ENCODE peak calls at places on chromosome 18, in eight cellular contexts. One of them, this sample, is unnamed.
A peak's percentile ranks its signal among the peaks of the same experiment; 100 is the strongest.

GRCh38 chr18:31039426-31039825 is 3.1 kb downstream of the DSC3 start:
- DNase-seq in SK-N-SH: no peak
- DNase-seq in psoas muscle: no peak
- DNase-seq in HCT116: no peak
- DNase-seq in RWPE2: no peak
- DNase-seq in esophagus squamous epithelium: no peak
- DNase-seq in CD8-positive, alpha-beta memory T cell: no peak
- DNase-seq in Karpas-422: no peak
- DNase-seq in this sample: no peak

GRCh38 chr18:59674534-59674933 is 22.7 kb downstream of the CCBE1 start:
- DNase-seq in SK-N-SH: no peak
- DNase-seq in psoas muscle: no peak
- DNase-seq in HCT116: no peak
- DNase-seq in RWPE2: no peak
- DNase-seq in esophagus squamous epithelium: no peak
- DNase-seq in CD8-positive, alpha-beta memory T cell: no peak
- DNase-seq in Karpas-422: no peak
- DNase-seq in this sample: no peak

GRCh38 chr18:22552899-22553460 is 135.3 kb upstream of the CTAGE1 start:
- DNase-seq in SK-N-SH: no peak
- DNase-seq in psoas muscle: no peak
- DNase-seq in HCT116: no peak
- DNase-seq in RWPE2: no peak
- DNase-seq in esophagus squamous epithelium: no peak
- DNase-seq in CD8-positive, alpha-beta memory T cell: no peak
- DNase-seq in Karpas-422: no peak
- DNase-seq in this sample: no peak

GRCh38 chr18:39871976-39872375 is 2083.1 kb upstream of the PIK3C3 start:
- DNase-seq in SK-N-SH: no peak
- DNase-seq in psoas muscle: no peak
- DNase-seq in HCT116: no peak
- DNase-seq in RWPE2: no peak
- DNase-seq in esophagus squamous epithelium: no peak
- DNase-seq in CD8-positive, alpha-beta memory T cell: no peak
- DNase-seq in Karpas-422: no peak
- DNase-seq in this sample: no peak

GRCh38 chr18:41752826-41753225 is 202.2 kb upstream of the PIK3C3 start:
- DNase-seq in SK-N-SH: no peak
- DNase-seq in psoas muscle: no peak
- DNase-seq in HCT116: no peak
- DNase-seq in RWPE2: no peak
- DNase-seq in esophagus squamous epithelium: no peak
- DNase-seq in CD8-positive, alpha-beta memory T cell: no peak
- DNase-seq in Karpas-422: no peak
- DNase-seq in this sample: no peak

GRCh38 chr18:73980289-73980979 is 167.2 kb downstream of the FBXO15 start:
- DNase-seq in SK-N-SH: peak; percentile 25
- DNase-seq in psoas muscle: no peak
- DNase-seq in HCT116: peak; percentile 4
- DNase-seq in RWPE2: no peak
- DNase-seq in esophagus squamous epithelium: no peak
- DNase-seq in CD8-positive, alpha-beta memory T cell: no peak
- DNase-seq in Karpas-422: no peak
- DNase-seq in this sample: no peak

GRCh38 chr18:10660485-10660884 is 134.7 kb downstream of the NAPG start:
- DNase-seq in SK-N-SH: no peak
- DNase-seq in psoas muscle: peak; percentile 35
- DNase-seq in HCT116: no peak
- DNase-seq in RWPE2: no peak
- DNase-seq in esophagus squamous epithelium: no peak
- DNase-seq in CD8-positive, alpha-beta memory T cell: no peak
- DNase-seq in Karpas-422: peak; percentile 72
- DNase-seq in this sample: no peak

GRCh38 chr18:58298251-58299134 is 254.5 kb downstream of the NEDD4L start:
- DNase-seq in SK-N-SH: no peak
- DNase-seq in psoas muscle: no peak
- DNase-seq in HCT116: no peak
- DNase-seq in RWPE2: no peak
- DNase-seq in esophagus squamous epithelium: no peak
- DNase-seq in CD8-positive, alpha-beta memory T cell: no peak
- DNase-seq in Karpas-422: no peak
- DNase-seq in this sample: no peak

GRCh38 chr18:63980896-63981454 is 11.1 kb downstream of the SERPINB8 start:
- DNase-seq in SK-N-SH: no peak
- DNase-seq in psoas muscle: no peak
- DNase-seq in HCT116: no peak
- DNase-seq in RWPE2: no peak
- DNase-seq in esophagus squamous epithelium: no peak
- DNase-seq in CD8-positive, alpha-beta memory T cell: no peak
- DNase-seq in Karpas-422: no peak
- DNase-seq in this sample: no peak

GRCh38 chr18:58058720-58059119 is 14.7 kb downstream of the NEDD4L start:
- DNase-seq in SK-N-SH: no peak
- DNase-seq in psoas muscle: no peak
- DNase-seq in HCT116: no peak
- DNase-seq in RWPE2: no peak
- DNase-seq in esophagus squamous epithelium: no peak
- DNase-seq in CD8-positive, alpha-beta memory T cell: no peak
- DNase-seq in Karpas-422: no peak
- DNase-seq in this sample: no peak

GRCh38 chr18:26307161-26307773 is 81.0 kb downstream of the TAF4B start:
- DNase-seq in SK-N-SH: peak; percentile 54
- DNase-seq in psoas muscle: no peak
- DNase-seq in HCT116: peak; percentile 15
- DNase-seq in RWPE2: no peak
- DNase-seq in esophagus squamous epithelium: no peak
- DNase-seq in CD8-positive, alpha-beta memory T cell: no peak
- DNase-seq in Karpas-422: peak; percentile 88
- DNase-seq in this sample: no peak

GRCh38 chr18:58638446-58638845 is 9.6 kb upstream of the ALPK2 start:
- DNase-seq in SK-N-SH: no peak
- DNase-seq in psoas muscle: no peak
- DNase-seq in HCT116: no peak
- DNase-seq in RWPE2: no peak
- DNase-seq in esophagus squamous epithelium: no peak
- DNase-seq in CD8-positive, alpha-beta memory T cell: no peak
- DNase-seq in Karpas-422: peak; percentile 49
- DNase-seq in this sample: no peak

GRCh38 chr18:58114766-58115165 is 70.7 kb downstream of the NEDD4L start:
- DNase-seq in SK-N-SH: no peak
- DNase-seq in psoas muscle: no peak
- DNase-seq in HCT116: no peak
- DNase-seq in RWPE2: no peak
- DNase-seq in esophagus squamous epithelium: no peak
- DNase-seq in CD8-positive, alpha-beta memory T cell: no peak
- DNase-seq in Karpas-422: no peak
- DNase-seq in this sample: no peak

GRCh38 chr18:12401881-12402280 is 5.8 kb upstream of the PRELID3A start:
- DNase-seq in SK-N-SH: no peak
- DNase-seq in psoas muscle: no peak
- DNase-seq in HCT116: no peak
- DNase-seq in RWPE2: no peak
- DNase-seq in esophagus squamous epithelium: no peak
- DNase-seq in CD8-positive, alpha-beta memory T cell: no peak
- DNase-seq in Karpas-422: no peak
- DNase-seq in this sample: no peak

GRCh38 chr18:13379062-13379800 is 160.7 kb downstream of the LDLRAD4 start:
- DNase-seq in SK-N-SH: no peak
- DNase-seq in psoas muscle: no peak
- DNase-seq in HCT116: no peak
- DNase-seq in RWPE2: no peak
- DNase-seq in esophagus squamous epithelium: no peak
- DNase-seq in CD8-positive, alpha-beta memory T cell: no peak
- DNase-seq in Karpas-422: no peak
- DNase-seq in this sample: no peak

GRCh38 chr18:56556907-56557306 is 81.5 kb downstream of the TXNL1 start:
- DNase-seq in SK-N-SH: no peak
- DNase-seq in psoas muscle: no peak
- DNase-seq in HCT116: no peak
- DNase-seq in RWPE2: no peak
- DNase-seq in esophagus squamous epithelium: no peak
- DNase-seq in CD8-positive, alpha-beta memory T cell: no peak
- DNase-seq in Karpas-422: no peak
- DNase-seq in this sample: no peak

GRCh38 chr18:41820784-41821183 is 134.2 kb upstream of the PIK3C3 start:
- DNase-seq in SK-N-SH: no peak
- DNase-seq in psoas muscle: no peak
- DNase-seq in HCT116: no peak
- DNase-seq in RWPE2: no peak
- DNase-seq in esophagus squamous epithelium: no peak
- DNase-seq in CD8-positive, alpha-beta memory T cell: no peak
- DNase-seq in Karpas-422: no peak
- DNase-seq in this sample: no peak

GRCh38 chr18:2709316-2709715 is 53.8 kb downstream of the SMCHD1 start:
- DNase-seq in SK-N-SH: no peak
- DNase-seq in psoas muscle: no peak
- DNase-seq in HCT116: no peak
- DNase-seq in RWPE2: no peak
- DNase-seq in esophagus squamous epithelium: no peak
- DNase-seq in CD8-positive, alpha-beta memory T cell: no peak
- DNase-seq in Karpas-422: no peak
- DNase-seq in this sample: no peak

GRCh38 chr18:2699001-2699400 is 43.5 kb downstream of the SMCHD1 start:
- DNase-seq in SK-N-SH: no peak
- DNase-seq in psoas muscle: no peak
- DNase-seq in HCT116: no peak
- DNase-seq in RWPE2: no peak
- DNase-seq in esophagus squamous epithelium: no peak
- DNase-seq in CD8-positive, alpha-beta memory T cell: no peak
- DNase-seq in Karpas-422: no peak
- DNase-seq in this sample: no peak

GRCh38 chr18:2706903-2707302 is 51.4 kb downstream of the SMCHD1 start:
- DNase-seq in SK-N-SH: no peak
- DNase-seq in psoas muscle: no peak
- DNase-seq in HCT116: no peak
- DNase-seq in RWPE2: no peak
- DNase-seq in esophagus squamous epithelium: no peak
- DNase-seq in CD8-positive, alpha-beta memory T cell: no peak
- DNase-seq in Karpas-422: no peak
- DNase-seq in this sample: no peak

GRCh38 chr18:2707559-2708168 is 52.1 kb downstream of the SMCHD1 start:
- DNase-seq in SK-N-SH: no peak
- DNase-seq in psoas muscle: no peak
- DNase-seq in HCT116: no peak
- DNase-seq in RWPE2: no peak
- DNase-seq in esophagus squamous epithelium: no peak
- DNase-seq in CD8-positive, alpha-beta memory T cell: no peak
- DNase-seq in Karpas-422: no peak
- DNase-seq in this sample: no peak

DNA sequence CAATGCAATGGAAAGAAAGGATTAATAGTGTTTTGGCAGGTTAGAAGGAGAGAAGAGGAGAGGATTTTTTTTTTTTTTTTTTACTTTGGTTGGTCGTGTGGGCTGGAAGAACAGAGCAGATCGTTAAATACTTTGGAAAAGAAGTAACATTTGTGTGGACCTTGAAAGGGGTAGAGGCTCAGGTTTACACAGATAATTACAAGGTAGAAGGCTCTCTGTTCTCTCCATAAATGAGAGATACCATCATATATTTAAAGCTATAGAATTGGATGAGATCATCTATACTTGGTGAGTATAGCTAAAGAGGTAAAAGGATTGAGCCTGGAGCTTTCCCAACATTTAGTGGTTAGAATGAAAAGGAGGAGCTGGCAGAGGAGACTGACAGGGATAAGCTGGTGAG is 49.0 kb downstream of the SMCHD1 start:
- DNase-seq in SK-N-SH: no peak
- DNase-seq in psoas muscle: no peak
- DNase-seq in HCT116: no peak
- DNase-seq in RWPE2: no peak
- DNase-seq in esophagus squamous epithelium: no peak
- DNase-seq in CD8-positive, alpha-beta memory T cell: no peak
- DNase-seq in Karpas-422: no peak
- DNase-seq in this sample: no peak
- H3K36me3 ChIP-seq in SK-N-SH: peaks cover 89% of the 10 kb centered on the region
- H3K36me3 ChIP-seq in psoas muscle: peaks cover 98% of the 10 kb centered on the region
- H3K36me3 ChIP-seq in HCT116: peaks cover 18% of the 10 kb centered on the region
- H3K36me3 ChIP-seq in RWPE2: peaks cover 91% of the 10 kb centered on the region
- H3K36me3 ChIP-seq in esophagus squamous epithelium: peaks cover 32% of the 10 kb centered on the region
- H3K36me3 ChIP-seq in CD8-positive, alpha-beta memory T cell: peaks cover 67% of the 10 kb centered on the region
- H3K36me3 ChIP-seq in Karpas-422: peaks cover 84% of the 10 kb centered on the region
- H3K36me3 ChIP-seq in this sample: peaks cover 60% of the 10 kb centered on the region

GRCh38 chr18:7904529-7904928 is 337.4 kb downstream of the PTPRM start:
- DNase-seq in SK-N-SH: no peak
- DNase-seq in psoas muscle: no peak
- DNase-seq in HCT116: no peak
- DNase-seq in RWPE2: no peak
- DNase-seq in esophagus squamous epithelium: no peak
- DNase-seq in CD8-positive, alpha-beta memory T cell: no peak
- DNase-seq in Karpas-422: no peak
- DNase-seq in this sample: no peak

DNA sequence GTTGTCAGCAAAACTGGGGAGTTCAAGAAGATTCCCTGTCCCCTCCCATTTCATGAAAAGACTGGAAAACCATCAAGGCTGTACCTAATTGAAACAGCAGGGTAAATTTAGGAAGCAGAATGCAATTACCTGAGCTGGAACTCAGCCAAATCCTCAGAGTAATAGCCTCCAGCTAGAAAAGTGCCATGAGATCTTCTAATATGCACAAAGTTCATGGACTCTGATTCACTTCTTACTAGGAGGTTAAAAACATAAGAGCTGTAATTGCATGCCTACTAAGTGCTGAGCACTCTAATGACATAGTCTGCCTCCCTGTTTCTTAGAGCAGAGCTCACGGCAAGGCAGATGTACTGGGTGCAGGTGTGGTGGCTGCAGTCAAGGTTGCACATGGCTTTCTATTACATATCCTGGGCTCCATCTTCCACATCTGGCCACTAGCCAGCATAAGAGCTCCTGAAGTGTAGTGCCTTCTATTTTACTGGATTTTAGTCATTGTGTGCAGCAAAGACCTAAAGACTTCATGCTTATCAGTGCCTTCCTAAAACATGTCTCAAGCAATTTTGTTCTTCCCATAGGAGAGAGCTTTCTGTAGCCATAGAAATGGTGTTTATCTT is 341.7 kb downstream of the PTPRM start:
- DNase-seq in SK-N-SH: no peak
- DNase-seq in psoas muscle: no peak
- DNase-seq in HCT116: no peak
- DNase-seq in RWPE2: no peak
- DNase-seq in esophagus squamous epithelium: no peak
- DNase-seq in CD8-positive, alpha-beta memory T cell: no peak
- DNase-seq in Karpas-422: no peak
- DNase-seq in this sample: no peak
- H3K27ac ChIP-seq in SK-N-SH: no peak overlapping the region
- H3K27ac ChIP-seq in psoas muscle: no peak overlapping the region
- H3K27ac ChIP-seq in HCT116: no peak overlapping the region
- H3K27ac ChIP-seq in RWPE2: no peak overlapping the region
- H3K27ac ChIP-seq in esophagus squamous epithelium: no peak overlapping the region
- H3K27ac ChIP-seq in CD8-positive, alpha-beta memory T cell: no peak overlapping the region
- H3K27ac ChIP-seq in Karpas-422: no peak overlapping the region
- H3K27ac ChIP-seq in this sample: no peak overlapping the region

GRCh38 chr18:77073336-77074093 is 59.1 kb downstream of the MBP start:
- DNase-seq in SK-N-SH: no peak
- DNase-seq in psoas muscle: no peak
- DNase-seq in HCT116: no peak
- DNase-seq in RWPE2: no peak
- DNase-seq in esophagus squamous epithelium: no peak
- DNase-seq in CD8-positive, alpha-beta memory T cell: peak; percentile 59
- DNase-seq in Karpas-422: no peak
- DNase-seq in this sample: no peak
- H3K36me3 ChIP-seq in SK-N-SH: no peaks in the 10 kb centered on the region
- H3K36me3 ChIP-seq in psoas muscle: no peaks in the 10 kb centered on the region
- H3K36me3 ChIP-seq in HCT116: no peaks in the 10 kb centered on the region
- H3K36me3 ChIP-seq in RWPE2: no peaks in the 10 kb centered on the region
- H3K36me3 ChIP-seq in esophagus squamous epithelium: no peaks in the 10 kb centered on the region
- H3K36me3 ChIP-seq in CD8-positive, alpha-beta memory T cell: no peaks in the 10 kb centered on the region
- H3K36me3 ChIP-seq in Karpas-422: no peaks in the 10 kb centered on the region
- H3K36me3 ChIP-seq in this sample: no peaks in the 10 kb centered on the region

GRCh38 chr18:15198116-15198389 is 450.1 kb downstream of the ANKRD30B start:
- DNase-seq in SK-N-SH: no peak
- DNase-seq in psoas muscle: no peak
- DNase-seq in HCT116: no peak
- DNase-seq in RWPE2: no peak
- DNase-seq in esophagus squamous epithelium: no peak
- DNase-seq in CD8-positive, alpha-beta memory T cell: no peak
- DNase-seq in Karpas-422: no peak
- DNase-seq in this sample: no peak
- H3K27ac ChIP-seq in SK-N-SH: no peak overlapping the region
- H3K27ac ChIP-seq in psoas muscle: no peak overlapping the region
- H3K27ac ChIP-seq in HCT116: no peak overlapping the region
- H3K27ac ChIP-seq in RWPE2: no peak overlapping the region
- H3K27ac ChIP-seq in esophagus squamous epithelium: no peak overlapping the region
- H3K27ac ChIP-seq in CD8-positive, alpha-beta memory T cell: no peak overlapping the region
- H3K27ac ChIP-seq in Karpas-422: no peak overlapping the region
- H3K27ac ChIP-seq in this sample: no peak overlapping the region